ENCODE peak calls at places on chromosome X, in eight cellular contexts. One of them, this sample, is unnamed.

GRCh38 chrX:140507982-140508305 is 3.1 kb upstream of the SOX3 start:
- DNase-seq in CD8-positive, alpha-beta T cell: no peak
- DNase-seq in CD4-positive, alpha-beta T cell: no peak
- DNase-seq in ovary: no peak
- DNase-seq in sigmoid colon: no peak
- DNase-seq in heart right ventricle: no peak
- DNase-seq in right lobe of liver: no peak
- DNase-seq in omental fat pad: no peak
- DNase-seq in this sample: no peak

GRCh38 chrX:118536687-118537461 is 41.3 kb downstream of the DOCK11 start:
- DNase-seq in heart right ventricle: no peak
- DNase-seq in ovary: no peak
- DNase-seq in right lobe of liver: no peak
- DNase-seq in CD4-positive, alpha-beta T cell: peak; percentile 29
- DNase-seq in omental fat pad: no peak
- DNase-seq in sigmoid colon: no peak
- DNase-seq in CD8-positive, alpha-beta T cell: peak; percentile 56
- DNase-seq in this sample: peak; percentile 51

GRCh38 chrX:116243039-116243438 is 72.5 kb downstream of the AGTR2 start:
- DNase-seq in heart right ventricle: no peak
- DNase-seq in sigmoid colon: no peak
- DNase-seq in omental fat pad: no peak
- DNase-seq in CD4-positive, alpha-beta T cell: no peak
- DNase-seq in CD8-positive, alpha-beta T cell: no peak
- DNase-seq in ovary: no peak
- DNase-seq in right lobe of liver: no peak
- DNase-seq in this sample: no peak

GRCh38 chrX:68937581-68937980 is 108.8 kb downstream of the EFNB1 start:
- DNase-seq in omental fat pad: no peak
- DNase-seq in ovary: no peak
- DNase-seq in right lobe of liver: no peak
- DNase-seq in CD4-positive, alpha-beta T cell: no peak
- DNase-seq in heart right ventricle: no peak
- DNase-seq in sigmoid colon: no peak
- DNase-seq in CD8-positive, alpha-beta T cell: no peak
- DNase-seq in this sample: no peak

GRCh38 chrX:72100051-72100755 is 31.5 kb downstream of the RTL5 start:
- DNase-seq in ovary: no peak
- DNase-seq in CD4-positive, alpha-beta T cell: no peak
- DNase-seq in sigmoid colon: no peak
- DNase-seq in right lobe of liver: no peak
- DNase-seq in omental fat pad: no peak
- DNase-seq in CD8-positive, alpha-beta T cell: no peak
- DNase-seq in heart right ventricle: no peak
- DNase-seq in this sample: no peak

GRCh38 chrX:137549073-137549472 is 16.9 kb upstream of the ZIC3 start:
- DNase-seq in ovary: no peak
- DNase-seq in sigmoid colon: no peak
- DNase-seq in right lobe of liver: no peak
- DNase-seq in omental fat pad: no peak
- DNase-seq in CD8-positive, alpha-beta T cell: no peak
- DNase-seq in CD4-positive, alpha-beta T cell: no peak
- DNase-seq in heart right ventricle: no peak
- DNase-seq in this sample: no peak

GRCh38 chrX:44915361-44915868 is 42.4 kb downstream of the KDM6A start:
- DNase-seq in right lobe of liver: no peak
- DNase-seq in CD4-positive, alpha-beta T cell: no peak
- DNase-seq in CD8-positive, alpha-beta T cell: no peak
- DNase-seq in heart right ventricle: no peak
- DNase-seq in sigmoid colon: no peak
- DNase-seq in ovary: no peak
- DNase-seq in omental fat pad: no peak
- DNase-seq in this sample: no peak

GRCh38 chrX:110410598-110410997 is 52.0 kb downstream of the RTL9 start:
- DNase-seq in ovary: no peak
- DNase-seq in CD4-positive, alpha-beta T cell: no peak
- DNase-seq in omental fat pad: no peak
- DNase-seq in heart right ventricle: no peak
- DNase-seq in CD8-positive, alpha-beta T cell: no peak
- DNase-seq in sigmoid colon: no peak
- DNase-seq in right lobe of liver: no peak
- DNase-seq in this sample: no peak

GRCh38 chrX:133005038-133005437 is 46.6 kb upstream of the HS6ST2 start:
- DNase-seq in CD4-positive, alpha-beta T cell: no peak
- DNase-seq in right lobe of liver: no peak
- DNase-seq in CD8-positive, alpha-beta T cell: no peak
- DNase-seq in sigmoid colon: no peak
- DNase-seq in omental fat pad: no peak
- DNase-seq in ovary: no peak
- DNase-seq in heart right ventricle: no peak
- DNase-seq in this sample: no peak

GRCh38 chrX:120604359-120604782 is 470 bp downstream of the MCTS1 start:
- DNase-seq in omental fat pad: no peak
- DNase-seq in CD4-positive, alpha-beta T cell: peak; percentile 15
- DNase-seq in sigmoid colon: no peak
- DNase-seq in ovary: no peak
- DNase-seq in right lobe of liver: no peak
- DNase-seq in CD8-positive, alpha-beta T cell: peak; percentile 20
- DNase-seq in heart right ventricle: no peak
- DNase-seq in this sample: peak; percentile 54

GRCh38 chrX:152819271-152819670 is 11.3 kb downstream of the CETN2 start:
- DNase-seq in right lobe of liver: no peak
- DNase-seq in CD4-positive, alpha-beta T cell: no peak
- DNase-seq in omental fat pad: no peak
- DNase-seq in CD8-positive, alpha-beta T cell: no peak
- DNase-seq in ovary: no peak
- DNase-seq in heart right ventricle: no peak
- DNase-seq in sigmoid colon: no peak
- DNase-seq in this sample: no peak

GRCh38 chrX:121755541-121755940 is 708.1 kb downstream of the GLUD2 start:
- DNase-seq in sigmoid colon: no peak
- DNase-seq in omental fat pad: no peak
- DNase-seq in CD4-positive, alpha-beta T cell: no peak
- DNase-seq in heart right ventricle: no peak
- DNase-seq in right lobe of liver: no peak
- DNase-seq in CD8-positive, alpha-beta T cell: no peak
- DNase-seq in ovary: no peak
- DNase-seq in this sample: no peak

GRCh38 chrX:35711281-35711680 is 86.9 kb upstream of the MAGEB16 start:
- DNase-seq in sigmoid colon: no peak
- DNase-seq in right lobe of liver: no peak
- DNase-seq in omental fat pad: no peak
- DNase-seq in ovary: no peak
- DNase-seq in CD4-positive, alpha-beta T cell: no peak
- DNase-seq in heart right ventricle: no peak
- DNase-seq in CD8-positive, alpha-beta T cell: no peak
- DNase-seq in this sample: no peak

GRCh38 chrX:137025930-137026329 is 7.9 kb downstream of the GPR101 start:
- DNase-seq in sigmoid colon: no peak
- DNase-seq in right lobe of liver: no peak
- DNase-seq in omental fat pad: no peak
- DNase-seq in CD8-positive, alpha-beta T cell: no peak
- DNase-seq in ovary: no peak
- DNase-seq in heart right ventricle: no peak
- DNase-seq in CD4-positive, alpha-beta T cell: no peak
- DNase-seq in this sample: no peak

GRCh38 chrX:46645614-46646013 is 72.0 kb downstream of the CHST7 start:
- DNase-seq in right lobe of liver: no peak
- DNase-seq in heart right ventricle: no peak
- DNase-seq in omental fat pad: no peak
- DNase-seq in sigmoid colon: no peak
- DNase-seq in CD4-positive, alpha-beta T cell: no peak
- DNase-seq in ovary: no peak
- DNase-seq in CD8-positive, alpha-beta T cell: no peak
- DNase-seq in this sample: no peak

GRCh38 chrX:46649421-46650260 is 76.1 kb downstream of the CHST7 start:
- DNase-seq in right lobe of liver: peak; percentile 48
- DNase-seq in sigmoid colon: peak; percentile 75
- DNase-seq in omental fat pad: no peak
- DNase-seq in heart right ventricle: peak; percentile 25
- DNase-seq in CD4-positive, alpha-beta T cell: no peak
- DNase-seq in ovary: peak; percentile 60
- DNase-seq in CD8-positive, alpha-beta T cell: no peak
- DNase-seq in this sample: no peak

GRCh38 chrX:46648660-46649059 is 75.1 kb downstream of the CHST7 start:
- DNase-seq in CD4-positive, alpha-beta T cell: no peak
- DNase-seq in right lobe of liver: no peak
- DNase-seq in heart right ventricle: no peak
- DNase-seq in CD8-positive, alpha-beta T cell: no peak
- DNase-seq in sigmoid colon: no peak
- DNase-seq in ovary: no peak
- DNase-seq in omental fat pad: no peak
- DNase-seq in this sample: no peak

GRCh38 chrX:46643636-46644035 is 70.1 kb downstream of the CHST7 start:
- DNase-seq in sigmoid colon: no peak
- DNase-seq in CD4-positive, alpha-beta T cell: no peak
- DNase-seq in ovary: no peak
- DNase-seq in CD8-positive, alpha-beta T cell: no peak
- DNase-seq in right lobe of liver: no peak
- DNase-seq in heart right ventricle: no peak
- DNase-seq in omental fat pad: no peak
- DNase-seq in this sample: no peak

GRCh38 chrX:46647251-46647650 is 73.7 kb downstream of the CHST7 start:
- DNase-seq in CD8-positive, alpha-beta T cell: no peak
- DNase-seq in right lobe of liver: no peak
- DNase-seq in omental fat pad: no peak
- DNase-seq in heart right ventricle: no peak
- DNase-seq in CD4-positive, alpha-beta T cell: no peak
- DNase-seq in ovary: no peak
- DNase-seq in sigmoid colon: no peak
- DNase-seq in this sample: no peak
- TF ChIP-seq CTCF in CD8-positive, alpha-beta T cell: no peak
- TF ChIP-seq CTCF in right lobe of liver: no peak
- TF ChIP-seq CTCF in omental fat pad: no peak
- TF ChIP-seq CTCF in heart right ventricle: no peak
- TF ChIP-seq CTCF in CD4-positive, alpha-beta T cell: no peak
- TF ChIP-seq CTCF in ovary: no peak
- TF ChIP-seq CTCF in sigmoid colon: no peak
- TF ChIP-seq CTCF in this sample: no peak

GRCh38 chrX:16665089-16665488 is 15.1 kb downstream of the S100G start:
- DNase-seq in CD8-positive, alpha-beta T cell: no peak
- DNase-seq in omental fat pad: no peak
- DNase-seq in CD4-positive, alpha-beta T cell: no peak
- DNase-seq in heart right ventricle: no peak
- DNase-seq in ovary: no peak
- DNase-seq in sigmoid colon: no peak
- DNase-seq in right lobe of liver: no peak
- DNase-seq in this sample: no peak

GRCh38 chrX:16666541-16666940 is 16.6 kb downstream of the S100G start:
- DNase-seq in heart right ventricle: no peak
- DNase-seq in CD8-positive, alpha-beta T cell: no peak
- DNase-seq in ovary: no peak
- DNase-seq in omental fat pad: no peak
- DNase-seq in sigmoid colon: no peak
- DNase-seq in CD4-positive, alpha-beta T cell: no peak
- DNase-seq in right lobe of liver: no peak
- DNase-seq in this sample: no peak

GRCh38 chrX:16662402-16662801 is 12.4 kb downstream of the S100G start:
- DNase-seq in ovary: no peak
- DNase-seq in omental fat pad: no peak
- DNase-seq in heart right ventricle: no peak
- DNase-seq in CD8-positive, alpha-beta T cell: no peak
- DNase-seq in sigmoid colon: no peak
- DNase-seq in CD4-positive, alpha-beta T cell: no peak
- DNase-seq in right lobe of liver: no peak
- DNase-seq in this sample: no peak

GRCh38 chrX:16664059-16664458 is 14.1 kb downstream of the S100G start:
- DNase-seq in sigmoid colon: no peak
- DNase-seq in omental fat pad: no peak
- DNase-seq in CD8-positive, alpha-beta T cell: no peak
- DNase-seq in CD4-positive, alpha-beta T cell: no peak
- DNase-seq in ovary: no peak
- DNase-seq in right lobe of liver: no peak
- DNase-seq in heart right ventricle: no peak
- DNase-seq in this sample: no peak

GRCh38 chrX:16664626-16665025 is 14.7 kb downstream of the S100G start:
- DNase-seq in CD4-positive, alpha-beta T cell: no peak
- DNase-seq in CD8-positive, alpha-beta T cell: no peak
- DNase-seq in omental fat pad: no peak
- DNase-seq in sigmoid colon: no peak
- DNase-seq in ovary: no peak
- DNase-seq in right lobe of liver: no peak
- DNase-seq in heart right ventricle: no peak
- DNase-seq in this sample: no peak
- TF ChIP-seq CTCF in CD4-positive, alpha-beta T cell: no peak
- TF ChIP-seq CTCF in CD8-positive, alpha-beta T cell: no peak
- TF ChIP-seq CTCF in omental fat pad: no peak
- TF ChIP-seq CTCF in sigmoid colon: no peak
- TF ChIP-seq CTCF in ovary: no peak
- TF ChIP-seq CTCF in right lobe of liver: no peak
- TF ChIP-seq CTCF in heart right ventricle: no peak
- TF ChIP-seq CTCF in this sample: no peak

GRCh38 chrX:105191878-105192277 is 28.6 kb downstream of the TEX13A start:
- DNase-seq in ovary: no peak
- DNase-seq in omental fat pad: no peak
- DNase-seq in heart right ventricle: no peak
- DNase-seq in CD4-positive, alpha-beta T cell: no peak
- DNase-seq in right lobe of liver: no peak
- DNase-seq in CD8-positive, alpha-beta T cell: no peak
- DNase-seq in sigmoid colon: no peak
- DNase-seq in this sample: no peak
- TF ChIP-seq CTCF in ovary: no peak
- TF ChIP-seq CTCF in omental fat pad: no peak
- TF ChIP-seq CTCF in heart right ventricle: no peak
- TF ChIP-seq CTCF in CD4-positive, alpha-beta T cell: no peak
- TF ChIP-seq CTCF in right lobe of liver: peak; percentile 47
- TF ChIP-seq CTCF in CD8-positive, alpha-beta T cell: no peak
- TF ChIP-seq CTCF in sigmoid colon: no peak
- TF ChIP-seq CTCF in this sample: no peak

GRCh38 chrX:135114392-135114791 is 5.9 kb downstream of the ETDB start:
- DNase-seq in ovary: no peak
- DNase-seq in heart right ventricle: no peak
- DNase-seq in right lobe of liver: no peak
- DNase-seq in omental fat pad: no peak
- DNase-seq in CD8-positive, alpha-beta T cell: no peak
- DNase-seq in CD4-positive, alpha-beta T cell: no peak
- DNase-seq in sigmoid colon: no peak
- DNase-seq in this sample: no peak

GRCh38 chrX:135112743-135113142 is 7.6 kb downstream of the ETDB start:
- DNase-seq in heart right ventricle: no peak
- DNase-seq in right lobe of liver: no peak
- DNase-seq in omental fat pad: no peak
- DNase-seq in CD4-positive, alpha-beta T cell: no peak
- DNase-seq in ovary: no peak
- DNase-seq in sigmoid colon: no peak
- DNase-seq in CD8-positive, alpha-beta T cell: no peak
- DNase-seq in this sample: no peak

DNA sequence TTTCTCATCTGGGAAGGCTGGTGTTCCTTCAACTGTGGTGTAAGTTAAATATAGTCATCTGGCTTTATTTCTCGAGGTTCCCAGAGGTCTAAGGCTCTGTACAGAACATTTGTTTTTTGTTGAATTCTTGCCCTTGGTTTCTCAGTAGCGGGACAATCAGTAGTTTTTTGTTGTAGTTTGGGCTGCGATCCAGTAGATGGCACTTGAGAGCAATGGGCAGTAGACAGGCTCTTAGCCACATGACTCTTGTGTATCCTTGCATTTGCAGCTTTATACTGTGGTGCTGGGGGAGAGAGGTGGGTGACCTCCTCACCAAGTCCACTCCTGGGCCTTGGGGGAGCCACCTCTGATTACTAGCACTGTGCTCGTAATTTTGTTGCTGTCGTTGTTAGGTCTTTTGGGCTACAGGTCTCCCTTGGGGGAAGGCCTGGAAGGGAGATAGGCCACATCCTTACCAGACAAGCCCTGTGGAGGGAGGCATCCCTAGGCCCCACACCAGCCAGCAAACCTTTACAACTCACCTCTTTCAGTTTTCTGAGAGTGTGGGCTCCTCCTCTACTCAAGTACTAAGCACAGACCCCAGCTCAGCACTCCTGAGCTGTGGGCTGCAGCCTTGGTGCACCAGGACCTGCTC is 8.1 kb downstream of the ETDB start:
- DNase-seq in CD8-positive, alpha-beta T cell: peak; percentile 21
- DNase-seq in ovary: no peak
- DNase-seq in right lobe of liver: no peak
- DNase-seq in heart right ventricle: no peak
- DNase-seq in omental fat pad: no peak
- DNase-seq in CD4-positive, alpha-beta T cell: peak; percentile 28
- DNase-seq in sigmoid colon: no peak
- DNase-seq in this sample: no peak
- TF ChIP-seq CTCF in CD8-positive, alpha-beta T cell: peak; percentile 50
- TF ChIP-seq CTCF in ovary: no peak
- TF ChIP-seq CTCF in right lobe of liver: peak; percentile 70
- TF ChIP-seq CTCF in heart right ventricle: peak; percentile 12
- TF ChIP-seq CTCF in omental fat pad: no peak
- TF ChIP-seq CTCF in CD4-positive, alpha-beta T cell: peak; percentile 72
- TF ChIP-seq CTCF in sigmoid colon: no peak
- TF ChIP-seq CTCF in this sample: peak; percentile 61